ENCODE peak calls at places on chromosomes 16 and 17, in six cellular contexts. S is H1, V is IMR-90, U is mesenchymal stem cell, E is H9, P is neuronal stem cell. W is an unnamed sample.

GRCh38 chr17:37506678-37507077 is 17.0 kb downstream of the DUSP14 start:
- DNase-seq in S (peak), V (peak), U (peak), E (peak), P (peak), W (peak)

GRCh38 chr17:56557682-56558081 is 35.8 kb upstream of the NOG start:
- DNase-seq in S (no peak), V (no peak), U (no peak), E (no peak), P (no peak), W (no peak)

GRCh38 chr17:48429638-48430586 is at the start of gene SKAP1:
- DNase-seq in S (no peak), V (no peak), U (no peak), E (peak), P (no peak), W (peak)

GRCh38 chr17:17814162-17815061 is 22.4 kb downstream of the SREBF1 start:
- DNase-seq in S (no peak), V (no peak), U (no peak), E (no peak), P (no peak), W (no peak)

GRCh38 chr16:31105677-31106213 is 2.4 kb upstream of the BCKDK start:
- DNase-seq in S (peak), V (no peak), U (peak), E (peak), P (peak), W (peak)

GRCh38 chr17:5592382-5592781 is 8.1 kb upstream of the NLRP1 start:
- DNase-seq in S (no peak), V (peak), U (peak), E (peak), P (peak), W (peak)

GRCh38 chr17:80619535-80620235 is 75.0 kb downstream of the RPTOR start:
- DNase-seq in S (no peak), V (peak), U (no peak), E (no peak), P (no peak), W (peak)

GRCh38 chr16:17768257-17768656 is 297.5 kb upstream of the XYLT1 start:
- DNase-seq in S (no peak), V (peak), U (no peak), E (no peak), P (no peak), W (peak)

GRCh38 chr16:88806491-88807111 is 3.0 kb downstream of the CDT1 start:
- DNase-seq in S (no peak), V (no peak), U (no peak), E (no peak), P (no peak), W (no peak)

GRCh38 chr17:63917646-63918045 is 993 bp downstream of the GH1 start:
- DNase-seq in S (no peak), V (no peak), U (no peak), E (peak), P (no peak), W (no peak)

GRCh38 chr17:3639981-3640596 is 3.5 kb downstream of the CTNS start:
- DNase-seq in S (no peak), V (peak), U (no peak), E (no peak), P (no peak), W (peak)

GRCh38 chr16:8736123-8736680 is 61.2 kb downstream of the TMEM186 start:
- DNase-seq in S (no peak), V (no peak), U (no peak), E (no peak), P (no peak), W (no peak)

GRCh38 chr16:48291303-48291702 is 44.0 kb upstream of the ABCC11 start:
- DNase-seq in S (no peak), V (peak), U (no peak), E (no peak), P (no peak), W (no peak)

GRCh38 chr17:44375196-44376017 is 11.8 kb upstream of the FAM171A2 start:
- DNase-seq in S (no peak), V (no peak), U (no peak), E (peak), P (no peak), W (peak)

GRCh38 chr17:68829211-68829610 is 126.0 kb downstream of the ABCA8 start:
- DNase-seq in S (no peak), V (no peak), U (no peak), E (no peak), P (no peak), W (no peak)

GRCh38 chr17:77433385-77434135 is 292.8 kb downstream of the SEC14L1 start:
- DNase-seq in S (no peak), V (peak), U (peak), E (no peak), P (no peak), W (no peak)

GRCh38 chr17:57956311-57957119 is 1.3 kb upstream of the CUEDC1 start:
- DNase-seq in S (no peak), V (no peak), U (no peak), E (peak), P (no peak), W (peak)

DNA sequence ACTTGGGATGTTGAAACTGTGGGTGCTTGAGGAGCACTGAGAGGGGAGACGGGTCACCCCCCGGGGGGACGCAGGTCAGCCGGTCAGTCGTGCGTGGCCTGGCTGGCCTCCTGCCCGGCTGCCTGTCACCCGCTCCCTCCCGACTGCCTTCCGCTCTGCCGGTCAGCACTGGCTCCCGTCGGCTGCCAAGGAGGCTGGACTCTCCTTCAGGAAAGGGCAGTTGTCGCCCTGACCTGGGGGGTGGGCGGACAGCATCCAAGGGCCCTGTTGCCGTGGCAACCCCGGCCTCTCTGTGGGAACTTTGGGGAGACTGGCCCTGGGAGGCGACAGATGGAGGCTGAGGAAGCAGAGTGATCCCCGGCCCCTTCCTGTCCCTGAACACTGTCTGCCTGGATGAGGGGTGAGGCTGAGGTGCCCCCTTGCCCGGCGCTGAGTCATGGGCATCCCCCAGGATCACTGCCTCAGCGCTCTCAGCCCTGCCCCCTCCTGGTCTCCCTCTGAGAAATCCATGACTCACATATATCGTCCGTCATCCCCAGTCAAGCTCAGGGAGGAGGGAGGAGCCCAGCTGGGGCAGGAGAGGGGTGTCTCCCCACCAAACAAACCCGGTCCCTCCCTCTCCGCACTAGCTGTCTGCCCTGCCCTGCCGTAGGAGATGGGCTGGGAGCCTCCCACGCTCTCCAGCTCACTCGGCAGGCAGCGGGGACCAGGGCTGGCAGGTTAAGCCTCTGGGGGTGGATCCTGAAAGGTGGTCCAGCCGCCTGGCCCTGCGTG is at the start of gene ADGRG1:
- DNase-seq in S (peak), V (peak), U (peak), E (peak), P (peak), W (peak)
- H3K18ac ChIP-seq in S (no peak), V (peak), U (peak), E (no peak), P (peak), W (no peak)

DNA sequence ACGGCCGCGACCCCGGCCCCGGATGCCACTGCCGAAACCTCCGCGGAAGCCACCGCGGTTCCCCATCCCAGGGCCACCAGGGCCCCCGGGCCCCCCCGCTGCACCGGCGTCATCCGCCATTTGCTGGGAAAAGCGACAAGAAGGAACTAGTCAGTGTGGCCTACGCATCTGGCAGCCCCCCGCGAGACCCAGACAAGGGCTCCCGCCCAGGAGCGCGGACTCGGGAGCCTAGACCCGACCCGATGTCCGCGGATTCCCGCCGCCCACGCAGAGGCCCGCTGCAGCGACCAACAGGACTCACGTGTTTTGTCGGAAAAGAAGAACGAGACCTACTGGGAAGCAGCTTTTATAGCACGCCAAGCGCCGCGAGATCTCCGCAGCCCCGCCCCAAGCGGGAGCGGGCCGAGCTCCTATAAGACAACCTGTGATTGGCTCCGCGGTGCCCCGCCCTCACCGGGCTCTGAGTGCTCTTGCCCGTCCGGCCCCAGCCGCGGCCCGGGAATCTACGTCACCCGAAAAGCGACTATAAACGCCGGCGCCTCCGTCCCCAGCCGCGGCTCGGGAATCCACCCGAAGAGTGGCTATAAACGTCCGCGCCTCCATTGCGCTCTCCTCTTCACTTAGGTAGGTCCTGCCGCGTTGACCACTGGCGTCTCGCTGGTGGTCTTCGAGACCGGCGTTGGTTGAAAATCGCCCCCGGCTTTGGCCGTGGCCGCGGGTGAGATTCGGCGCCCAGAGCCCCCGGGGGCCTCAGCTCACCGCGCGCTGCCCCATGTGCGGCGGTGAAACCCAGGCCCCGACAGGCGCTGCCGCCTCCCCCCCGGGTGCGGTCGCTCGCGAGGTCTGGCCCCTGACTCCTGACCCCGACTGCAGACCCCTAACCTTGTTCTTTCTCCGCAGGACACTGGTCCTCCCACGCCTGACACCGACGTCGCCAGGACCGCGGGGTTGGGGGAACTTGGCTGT is at the start of gene RPS2:
- DNase-seq in S (peak), V (peak), U (peak), E (peak), P (peak), W (peak)
- H3K18ac ChIP-seq in S (peak), V (peak), U (peak), E (peak), P (peak), W (peak)

GRCh38 chr16:352547-353403 is at the start of gene AXIN1:
- DNase-seq in S (peak), V (peak), U (peak), E (peak), P (peak), W (peak)
- H3K18ac ChIP-seq in S (no peak), V (no peak), U (peak), E (no peak), P (peak), W (peak)

GRCh38 chr16:81518439-81518757 is 73.8 kb downstream of the CMIP start:
- DNase-seq in S (no peak), V (no peak), U (no peak), E (no peak), P (no peak), W (no peak)
- H3K18ac ChIP-seq in S (no peak), V (no peak), U (peak), E (no peak), P (no peak), W (no peak)

DNA sequence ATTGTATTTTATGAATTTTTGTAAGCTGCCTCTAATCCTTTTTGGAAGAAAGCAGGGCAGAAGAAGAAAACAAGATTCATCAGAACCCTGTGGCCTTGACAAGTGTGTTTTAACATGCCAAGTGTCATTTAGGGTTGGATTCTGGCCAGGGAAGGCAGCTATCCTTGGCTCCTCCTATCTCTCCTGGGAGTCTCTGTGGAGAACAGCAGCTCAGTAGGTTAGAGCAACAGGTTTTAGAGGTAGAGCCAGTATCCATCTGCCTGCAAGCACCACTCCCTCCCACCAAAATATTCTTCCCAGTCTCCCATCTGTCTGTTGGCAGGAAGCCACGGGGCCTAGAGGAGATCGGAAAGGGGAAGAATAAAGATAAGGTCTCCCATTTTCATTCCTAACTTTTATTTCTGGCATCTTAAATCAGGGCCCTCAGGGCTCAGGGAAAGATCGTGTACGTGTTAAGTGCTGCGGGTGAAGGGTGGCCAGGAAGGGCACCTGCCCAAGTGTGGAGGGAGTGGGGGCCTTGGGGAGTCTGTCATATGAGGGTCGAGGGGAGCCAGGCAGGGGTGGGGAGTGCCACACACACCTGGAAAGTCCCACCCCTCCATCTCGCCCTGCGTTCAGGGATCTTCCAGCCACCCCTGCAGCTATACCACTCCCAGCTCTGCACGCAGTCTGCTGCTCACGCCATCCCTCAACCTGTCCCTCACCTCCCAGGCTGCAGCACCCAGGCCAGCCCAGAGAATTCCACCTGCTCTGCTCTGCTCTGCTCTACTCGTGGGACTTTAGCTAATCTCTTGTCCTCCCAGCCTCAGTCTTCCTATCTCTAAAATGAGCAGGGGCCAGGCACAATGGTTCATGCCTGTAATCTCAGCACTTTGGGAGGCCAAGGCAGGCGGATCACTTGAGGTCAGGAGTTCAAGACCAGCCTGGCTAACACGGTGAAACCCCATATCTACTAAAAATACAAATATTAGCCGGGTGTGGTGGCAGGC is 17.1 kb upstream of the CPSF4L start:
- DNase-seq in S (no peak), V (no peak), U (no peak), E (peak), P (no peak), W (no peak)
- H3K18ac ChIP-seq in S (no peak), V (no peak), U (no peak), E (no peak), P (peak), W (no peak)

W was measured in mesendoderm.